ENCODE peak calls at places on chromosome 10, in five cellular contexts. N, B, C, Z and G are unnamed samples.

GRCh38 chr10:113438660-113439059 is 114.2 kb upstream of the HABP2 start:
- DNase-seq in N (no peak), B (peak), C (no peak), Z (no peak), G (no peak)

GRCh38 chr10:124497196-124497990 is 35.8 kb downstream of the LHPP start:
- DNase-seq in N (no peak), B (no peak), C (no peak), Z (no peak), G (no peak)

GRCh38 chr10:48227213-48227612 is 47.3 kb downstream of the FRMPD2 start:
- DNase-seq in N (no peak), B (no peak), C (no peak), Z (no peak), G (no peak)

GRCh38 chr10:86385806-86386205 is 19.2 kb upstream of the GRID1 start:
- DNase-seq in N (no peak), B (no peak), C (no peak), Z (no peak), G (no peak)

GRCh38 chr10:64329510-64329909 is 808.3 kb downstream of the REEP3 start:
- DNase-seq in N (no peak), B (no peak), C (no peak), Z (no peak), G (no peak)

GRCh38 chr10:89921422-89921821 is 220.0 kb downstream of the KIF20B start:
- DNase-seq in N (no peak), B (peak), C (no peak), Z (no peak), G (no peak)

GRCh38 chr10:72509951-72510350 is 115.9 kb downstream of the MICU1 start:
- DNase-seq in N (no peak), B (no peak), C (no peak), Z (no peak), G (no peak)

GRCh38 chr10:69729326-69730048 is 72.2 kb upstream of the COL13A1 start:
- DNase-seq in N (no peak), B (no peak), C (no peak), Z (no peak), G (no peak)

GRCh38 chr10:24858244-24858907 is 94.0 kb downstream of the PRTFDC1 start:
- DNase-seq in N (no peak), B (peak), C (no peak), Z (no peak), G (no peak)